ENCODE peak calls at places on chromosomes 6 and 20, in ten cellular contexts. E is T-helper 2 cell; N is aorta; Z is IMR-90; G is Daoy; J is hypothalamus; O is A673; K is naive thymus-derived CD4-positive, alpha-beta T cell; M is astrocyte of the spinal cord; C is mesothelial cell of epicardium. I is an unnamed sample.

GRCh38 chr20:50115041-50115512 is 2.1 kb upstream of the UBE2V1 start:
- DNase-seq in E (no peak), N (no peak), Z (no peak), G (no peak), J (no peak), O (no peak), K (no peak), M (no peak), C (no peak), I (no peak)

GRCh38 chr6:170444056-170444505 is 109.0 kb downstream of the PSMB1 start:
- DNase-seq in E (no peak), N (peak; percentile 57), Z (no peak), G (no peak), J (no peak), O (no peak), K (no peak), M (no peak), C (no peak), I (no peak)

GRCh38 chr6:154113392-154113791 is 74.4 kb downstream of the OPRM1 start:
- DNase-seq in E (no peak), N (no peak), Z (no peak), G (no peak), J (no peak), O (no peak), K (no peak), M (no peak), C (no peak), I (no peak)

GRCh38 chr20:45626540-45626939 is 3.0 kb upstream of the WFDC10A start:
- DNase-seq in E (no peak), N (no peak), Z (no peak), G (no peak), J (no peak), O (no peak), K (no peak), M (no peak), C (no peak), I (no peak)

GRCh38 chr6:29887330-29887818 is 55.0 kb upstream of the HLA-A start:
- DNase-seq in E (peak; percentile 30), N (peak; percentile 83), Z (peak; percentile 11), G (peak; percentile 61), J (no peak), O (no peak), K (peak; percentile 34), M (peak; percentile 14), C (no peak), I (peak; percentile 24)

GRCh38 chr6:89118931-89119330 is 1.1 kb upstream of the SRSF12 start:
- DNase-seq in E (no peak), N (no peak), Z (no peak), G (no peak), J (no peak), O (peak; percentile 15), K (no peak), M (no peak), C (no peak), I (no peak)

GRCh38 chr6:16514249-16514648 is 247.0 kb downstream of the ATXN1 start:
- DNase-seq in E (no peak), N (no peak), Z (peak; percentile 76), G (peak; percentile 64), J (no peak), O (peak; percentile 81), K (no peak), M (peak; percentile 76), C (no peak), I (no peak)

GRCh38 chr6:120384671-120385070 is 949.6 kb downstream of the TBC1D32 start:
- DNase-seq in E (no peak), N (no peak), Z (no peak), G (no peak), J (no peak), O (no peak), K (no peak), M (peak; percentile 62), C (no peak), I (no peak)

GRCh38 chr20:37179671-37180524 is 550 bp upstream of the MROH8 start:
- DNase-seq in E (no peak), N (no peak), Z (peak; percentile 85), G (peak; percentile 59), J (no peak), O (no peak), K (no peak), M (peak; percentile 56), C (no peak), I (no peak)

GRCh38 chr6:4336778-4337442 is 201.5 kb upstream of the ECI2 start:
- DNase-seq in E (no peak), N (no peak), Z (no peak), G (no peak), J (no peak), O (no peak), K (no peak), M (no peak), C (no peak), I (no peak)

GRCh38 chr20:41086402-41087324 is 50.7 kb upstream of the PLCG1 start:
- DNase-seq in E (no peak), N (no peak), Z (no peak), G (no peak), J (no peak), O (peak; percentile 53), K (no peak), M (no peak), C (no peak), I (no peak)